ENCODE peak calls at places on chromosomes 4 and X, in four cellular contexts. G is activated CD8-positive, alpha-beta memory T cell treated with anti-CD3 and anti-CD28 coated beads for 4 hours; Y is NCI-H2081; M is stimulated activated CD8-positive, alpha-beta memory T cell treated with anti-CD3 and anti-CD28 coated beads, Interleukin-15, amount 100 ng/mL, for 1 hour. F is an unnamed sample.

GRCh38 chrX:29580560-29580959 is 634.8 kb upstream of the MAGEB2 start:
- DNase-seq in G (no peak), Y (no peak), M (no peak), F (no peak)

GRCh38 chr4:104752337-104752736 is 257.6 kb upstream of the CXXC4 start:
- DNase-seq in G (no peak), Y (no peak), M (no peak), F (no peak)

GRCh38 chrX:9770319-9770718 is 4.7 kb upstream of the GPR143 start:
- DNase-seq in G (no peak), Y (no peak), M (no peak), F (no peak)

GRCh38 chrX:34884693-34885277 is 57.8 kb upstream of the FAM47B start:
- DNase-seq in G (no peak), Y (no peak), M (no peak), F (no peak)

GRCh38 chr4:73589887-73590801 is 30.1 kb downstream of the RASSF6 start:
- DNase-seq in G (no peak), Y (peak; percentile 21), M (no peak), F (no peak)

GRCh38 chrX:153491351-153492152 is 3.2 kb upstream of the BGN start:
- DNase-seq in G (no peak), Y (no peak), M (no peak), F (no peak)

GRCh38 chr4:13445841-13446790 is 38.0 kb downstream of the RAB28 start:
- DNase-seq in G (no peak), Y (no peak), M (no peak), F (no peak)

GRCh38 chr4:108443585-108443984 is 176.8 kb upstream of the RPL34 start:
- DNase-seq in G (no peak), Y (no peak), M (no peak), F (no peak)

GRCh38 chr4:14375816-14376215 is 626.5 kb upstream of the CPEB2 start:
- DNase-seq in G (no peak), Y (no peak), M (no peak), F (no peak)

GRCh38 chrX:16664626-16665025 is 14.7 kb downstream of the S100G start:
- DNase-seq in G (no peak), Y (no peak), M (no peak), F (no peak)

GRCh38 chr4:113467581-113467980 is 294.0 kb downstream of the CAMK2D start:
- DNase-seq in G (no peak), Y (no peak), M (no peak), F (no peak)

GRCh38 chrX:78652971-78653822 is 5.9 kb downstream of the RTL3 start:
- DNase-seq in G (no peak), Y (no peak), M (no peak), F (no peak)

GRCh38 chr4:82906469-82906868 is 5.9 kb downstream of the THAP9 start:
- DNase-seq in G (no peak), Y (no peak), M (no peak), F (no peak)

GRCh38 chrX:49760288-49760885 is 64.6 kb upstream of the PAGE1 start:
- DNase-seq in G (no peak), Y (no peak), M (no peak), F (no peak)

GRCh38 chr4:25823632-25824031 is 39.2 kb downstream of the SEL1L3 start:
- DNase-seq in G (no peak), Y (peak; percentile 17), M (no peak), F (no peak)

GRCh38 chr4:98557497-98557896 is 100.9 kb downstream of the TSPAN5 start:
- DNase-seq in G (no peak), Y (no peak), M (no peak), F (no peak)